ENCODE peak calls at places on chromosome 6, in six cellular contexts. One of them, this sample, is unnamed.

GRCh38 chr6:85945454-85946185 is 302.9 kb upstream of the SYNCRIP start:
- DNase-seq in endothelial cell: no peak
- DNase-seq in foreskin keratinocyte: no peak
- DNase-seq in fibroblast of pulmonary artery: no peak
- DNase-seq in choroid plexus epithelial cell: no peak
- DNase-seq in coronary artery: no peak
- DNase-seq in this sample: no peak

GRCh38 chr6:38508894-38509293 is 130.8 kb downstream of the BTBD9 start:
- DNase-seq in coronary artery: no peak
- DNase-seq in endothelial cell: no peak
- DNase-seq in fibroblast of pulmonary artery: peak
- DNase-seq in choroid plexus epithelial cell: peak
- DNase-seq in foreskin keratinocyte: no peak
- DNase-seq in this sample: peak

GRCh38 chr6:159106627-159107241 is 61.9 kb upstream of the TAGAP start:
- DNase-seq in endothelial cell: peak
- DNase-seq in coronary artery: peak
- DNase-seq in foreskin keratinocyte: peak
- DNase-seq in fibroblast of pulmonary artery: peak
- DNase-seq in choroid plexus epithelial cell: peak
- DNase-seq in this sample: peak

GRCh38 chr6:145155873-145156782 is 579.2 kb downstream of the EPM2A start:
- DNase-seq in fibroblast of pulmonary artery: no peak
- DNase-seq in foreskin keratinocyte: peak
- DNase-seq in endothelial cell: no peak
- DNase-seq in choroid plexus epithelial cell: no peak
- DNase-seq in coronary artery: no peak
- DNase-seq in this sample: peak

GRCh38 chr6:153872946-153873345 is 166.1 kb upstream of the OPRM1 start:
- DNase-seq in choroid plexus epithelial cell: no peak
- DNase-seq in coronary artery: no peak
- DNase-seq in endothelial cell: no peak
- DNase-seq in fibroblast of pulmonary artery: no peak
- DNase-seq in foreskin keratinocyte: no peak
- DNase-seq in this sample: peak

GRCh38 chr6:71524201-71524600 is 235.6 kb downstream of the OGFRL1 start:
- DNase-seq in endothelial cell: no peak
- DNase-seq in foreskin keratinocyte: no peak
- DNase-seq in choroid plexus epithelial cell: no peak
- DNase-seq in coronary artery: no peak
- DNase-seq in fibroblast of pulmonary artery: no peak
- DNase-seq in this sample: no peak

GRCh38 chr6:56222509-56222908 is 24.9 kb downstream of the COL21A1 start:
- DNase-seq in coronary artery: no peak
- DNase-seq in foreskin keratinocyte: no peak
- DNase-seq in choroid plexus epithelial cell: no peak
- DNase-seq in fibroblast of pulmonary artery: peak
- DNase-seq in endothelial cell: no peak
- DNase-seq in this sample: no peak

GRCh38 chr6:34065470-34066283 is 80.2 kb downstream of the GRM4 start:
- DNase-seq in endothelial cell: no peak
- DNase-seq in coronary artery: no peak
- DNase-seq in fibroblast of pulmonary artery: no peak
- DNase-seq in foreskin keratinocyte: no peak
- DNase-seq in choroid plexus epithelial cell: no peak
- DNase-seq in this sample: no peak

GRCh38 chr6:153673214-153673613 is 365.8 kb upstream of the OPRM1 start:
- DNase-seq in fibroblast of pulmonary artery: no peak
- DNase-seq in coronary artery: no peak
- DNase-seq in choroid plexus epithelial cell: no peak
- DNase-seq in foreskin keratinocyte: no peak
- DNase-seq in endothelial cell: no peak
- DNase-seq in this sample: no peak

GRCh38 chr6:70693887-70694286 is 26.2 kb downstream of the SMAP1 start:
- DNase-seq in fibroblast of pulmonary artery: no peak
- DNase-seq in endothelial cell: no peak
- DNase-seq in foreskin keratinocyte: no peak
- DNase-seq in choroid plexus epithelial cell: no peak
- DNase-seq in coronary artery: no peak
- DNase-seq in this sample: no peak

GRCh38 chr6:123575218-123575617 is 61.5 kb downstream of the TRDN start:
- DNase-seq in coronary artery: no peak
- DNase-seq in fibroblast of pulmonary artery: no peak
- DNase-seq in foreskin keratinocyte: no peak
- DNase-seq in endothelial cell: no peak
- DNase-seq in choroid plexus epithelial cell: no peak
- DNase-seq in this sample: no peak

GRCh38 chr6:140988780-140989179 is 1143.9 kb upstream of the GJE1 start:
- DNase-seq in fibroblast of pulmonary artery: peak
- DNase-seq in choroid plexus epithelial cell: peak
- DNase-seq in endothelial cell: no peak
- DNase-seq in coronary artery: no peak
- DNase-seq in foreskin keratinocyte: no peak
- DNase-seq in this sample: no peak

GRCh38 chr6:34585108-34585507 is 29.0 kb upstream of the SPDEF start:
- DNase-seq in endothelial cell: no peak
- DNase-seq in coronary artery: no peak
- DNase-seq in fibroblast of pulmonary artery: no peak
- DNase-seq in choroid plexus epithelial cell: no peak
- DNase-seq in foreskin keratinocyte: no peak
- DNase-seq in this sample: no peak

GRCh38 chr6:24752917-24753486 is 21.7 kb upstream of the GMNN start:
- DNase-seq in choroid plexus epithelial cell: no peak
- DNase-seq in endothelial cell: no peak
- DNase-seq in fibroblast of pulmonary artery: peak
- DNase-seq in coronary artery: no peak
- DNase-seq in foreskin keratinocyte: no peak
- DNase-seq in this sample: no peak

GRCh38 chr6:30915591-30915946 is 1.5 kb downstream of the VARS2 start:
- DNase-seq in coronary artery: no peak
- DNase-seq in foreskin keratinocyte: peak
- DNase-seq in choroid plexus epithelial cell: peak
- DNase-seq in endothelial cell: peak
- DNase-seq in fibroblast of pulmonary artery: peak
- DNase-seq in this sample: peak

GRCh38 chr6:13273931-13274706 is 54.2 kb downstream of the TBC1D7 start:
- DNase-seq in fibroblast of pulmonary artery: no peak
- DNase-seq in endothelial cell: no peak
- DNase-seq in foreskin keratinocyte: no peak
- DNase-seq in coronary artery: no peak
- DNase-seq in choroid plexus epithelial cell: no peak
- DNase-seq in this sample: no peak

GRCh38 chr6:78746457-78746856 is 120.9 kb upstream of the IRAK1BP1 start:
- DNase-seq in coronary artery: no peak
- DNase-seq in endothelial cell: no peak
- DNase-seq in foreskin keratinocyte: no peak
- DNase-seq in choroid plexus epithelial cell: no peak
- DNase-seq in fibroblast of pulmonary artery: peak
- DNase-seq in this sample: no peak

GRCh38 chr6:36479256-36479655 is 36.5 kb downstream of the KCTD20 start:
- DNase-seq in choroid plexus epithelial cell: no peak
- DNase-seq in coronary artery: no peak
- DNase-seq in foreskin keratinocyte: peak
- DNase-seq in fibroblast of pulmonary artery: no peak
- DNase-seq in endothelial cell: no peak
- DNase-seq in this sample: no peak

GRCh38 chr6:104887350-104887749 is 27.6 kb upstream of the HACE1 start:
- DNase-seq in fibroblast of pulmonary artery: peak
- DNase-seq in coronary artery: no peak
- DNase-seq in endothelial cell: no peak
- DNase-seq in foreskin keratinocyte: peak
- DNase-seq in choroid plexus epithelial cell: peak
- DNase-seq in this sample: peak

GRCh38 chr6:11207199-11207968 is 25.1 kb downstream of the NEDD9 start:
- DNase-seq in endothelial cell: no peak
- DNase-seq in coronary artery: no peak
- DNase-seq in choroid plexus epithelial cell: peak
- DNase-seq in foreskin keratinocyte: peak
- DNase-seq in fibroblast of pulmonary artery: peak
- DNase-seq in this sample: peak

GRCh38 chr6:45086685-45087084 is 241.4 kb upstream of the RUNX2 start:
- DNase-seq in choroid plexus epithelial cell: no peak
- DNase-seq in coronary artery: no peak
- DNase-seq in foreskin keratinocyte: no peak
- DNase-seq in fibroblast of pulmonary artery: peak
- DNase-seq in endothelial cell: no peak
- DNase-seq in this sample: no peak
- TF ChIP-seq CTCF in choroid plexus epithelial cell: peak
- TF ChIP-seq CTCF in coronary artery: no peak
- TF ChIP-seq CTCF in foreskin keratinocyte: peak
- TF ChIP-seq CTCF in fibroblast of pulmonary artery: no peak
- TF ChIP-seq CTCF in endothelial cell: peak
- TF ChIP-seq CTCF in this sample: peak

GRCh38 chr6:138724015-138724414 is 49.6 kb upstream of the CCDC28A start:
- DNase-seq in choroid plexus epithelial cell: peak
- DNase-seq in coronary artery: no peak
- DNase-seq in fibroblast of pulmonary artery: peak
- DNase-seq in foreskin keratinocyte: no peak
- DNase-seq in endothelial cell: peak
- DNase-seq in this sample: no peak
- TF ChIP-seq CTCF in choroid plexus epithelial cell: peak
- TF ChIP-seq CTCF in coronary artery: no peak
- TF ChIP-seq CTCF in fibroblast of pulmonary artery: no peak
- TF ChIP-seq CTCF in foreskin keratinocyte: no peak
- TF ChIP-seq CTCF in endothelial cell: no peak
- TF ChIP-seq CTCF in this sample: no peak

DNA sequence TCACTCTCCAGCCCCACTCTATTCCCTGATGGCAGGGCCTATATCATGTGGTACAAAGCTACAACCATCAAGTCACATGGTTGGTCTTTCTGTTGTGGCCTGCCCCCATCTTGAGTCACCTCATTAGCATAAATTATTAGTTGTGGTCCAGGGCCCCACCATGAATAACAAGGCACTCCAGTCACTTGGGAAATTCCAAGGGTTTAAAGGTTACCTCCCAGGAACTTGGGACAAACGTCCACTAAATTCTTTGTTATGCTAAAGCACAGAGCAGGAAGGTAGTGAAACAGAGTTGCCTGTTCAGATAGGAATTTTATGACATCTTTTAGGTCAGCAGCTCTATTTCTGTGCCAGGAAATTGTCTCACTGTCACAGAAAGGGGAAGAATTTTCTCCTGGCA is 193.7 kb downstream of the SLC35F1 start:
- DNase-seq in foreskin keratinocyte: no peak
- DNase-seq in coronary artery: no peak
- DNase-seq in endothelial cell: no peak
- DNase-seq in choroid plexus epithelial cell: no peak
- DNase-seq in fibroblast of pulmonary artery: no peak
- DNase-seq in this sample: no peak
- TF ChIP-seq CTCF in foreskin keratinocyte: no peak
- TF ChIP-seq CTCF in coronary artery: no peak
- TF ChIP-seq CTCF in endothelial cell: no peak
- TF ChIP-seq CTCF in choroid plexus epithelial cell: no peak
- TF ChIP-seq CTCF in fibroblast of pulmonary artery: no peak
- TF ChIP-seq CTCF in this sample: no peak

DNA sequence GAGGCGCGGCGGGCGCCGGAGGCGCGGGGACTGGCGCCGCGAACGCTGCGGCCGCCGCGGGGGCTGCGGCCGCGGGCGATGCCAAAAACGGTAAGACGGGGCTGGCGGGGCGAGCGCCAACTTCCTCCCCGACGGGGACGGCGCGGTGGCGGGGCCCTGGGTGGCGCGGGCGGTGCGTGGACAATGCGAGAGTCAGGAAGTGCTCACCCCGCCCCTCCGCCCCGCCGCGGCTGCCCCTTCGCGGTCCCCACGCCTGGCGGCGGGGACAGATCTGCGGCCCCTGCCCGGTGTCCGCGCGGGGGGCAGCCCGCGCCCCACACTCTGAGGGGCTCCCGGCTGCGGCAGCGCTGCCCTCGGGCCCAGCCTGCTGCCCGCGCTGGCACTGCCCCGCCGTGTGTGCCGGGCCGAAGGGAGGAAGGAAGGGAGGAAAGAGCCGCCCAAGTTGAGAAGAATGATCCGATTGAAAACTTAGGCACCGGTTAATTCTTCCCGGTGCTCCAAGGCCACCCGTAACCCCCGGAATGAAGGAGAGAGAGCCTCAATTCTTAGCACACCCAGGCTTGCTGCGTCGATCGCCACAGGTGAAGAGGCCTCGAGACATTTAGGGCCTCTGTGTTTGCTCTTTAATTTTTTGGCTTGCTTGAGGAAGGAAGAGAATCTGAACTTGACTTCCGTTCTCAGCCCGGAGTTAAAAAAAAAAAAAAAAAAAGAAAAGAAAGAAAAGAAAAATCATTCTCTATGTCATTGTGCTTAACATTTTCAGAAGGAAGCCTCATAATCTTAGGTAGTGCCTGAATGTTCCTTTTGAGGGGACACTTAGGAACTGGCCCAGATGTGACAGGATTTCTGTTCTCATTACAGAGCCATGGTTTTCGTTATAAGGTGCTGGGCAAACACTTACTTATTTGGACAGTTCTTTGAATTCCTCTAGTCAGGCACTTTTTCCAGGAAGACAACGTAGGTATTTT is 982 bp downstream of the HECA start:
- DNase-seq in endothelial cell: peak
- DNase-seq in choroid plexus epithelial cell: peak
- DNase-seq in coronary artery: no peak
- DNase-seq in fibroblast of pulmonary artery: peak
- DNase-seq in foreskin keratinocyte: no peak
- DNase-seq in this sample: no peak
- TF ChIP-seq CTCF in endothelial cell: no peak
- TF ChIP-seq CTCF in choroid plexus epithelial cell: no peak
- TF ChIP-seq CTCF in coronary artery: no peak
- TF ChIP-seq CTCF in fibroblast of pulmonary artery: no peak
- TF ChIP-seq CTCF in foreskin keratinocyte: peak
- TF ChIP-seq CTCF in this sample: no peak

GRCh38 chr6:166998256-166999144 is 697 bp upstream of the CEP43 start:
- DNase-seq in foreskin keratinocyte: no peak
- DNase-seq in endothelial cell: peak
- DNase-seq in coronary artery: no peak
- DNase-seq in choroid plexus epithelial cell: peak
- DNase-seq in fibroblast of pulmonary artery: no peak
- DNase-seq in this sample: no peak

GRCh38 chr6:166996406-166996805 is 2.8 kb upstream of the CEP43 start:
- DNase-seq in choroid plexus epithelial cell: peak
- DNase-seq in fibroblast of pulmonary artery: peak
- DNase-seq in coronary artery: no peak
- DNase-seq in endothelial cell: no peak
- DNase-seq in foreskin keratinocyte: peak
- DNase-seq in this sample: peak

GRCh38 chr6:166999145-166999844 is at the start of gene CEP43:
- DNase-seq in foreskin keratinocyte: peak
- DNase-seq in choroid plexus epithelial cell: peak
- DNase-seq in fibroblast of pulmonary artery: peak
- DNase-seq in coronary artery: peak
- DNase-seq in endothelial cell: peak
- DNase-seq in this sample: peak

GRCh38 chr6:166997348-166997747 is 1.8 kb upstream of the CEP43 start:
- DNase-seq in coronary artery: no peak
- DNase-seq in endothelial cell: no peak
- DNase-seq in foreskin keratinocyte: no peak
- DNase-seq in fibroblast of pulmonary artery: no peak
- DNase-seq in choroid plexus epithelial cell: no peak
- DNase-seq in this sample: no peak

DNA sequence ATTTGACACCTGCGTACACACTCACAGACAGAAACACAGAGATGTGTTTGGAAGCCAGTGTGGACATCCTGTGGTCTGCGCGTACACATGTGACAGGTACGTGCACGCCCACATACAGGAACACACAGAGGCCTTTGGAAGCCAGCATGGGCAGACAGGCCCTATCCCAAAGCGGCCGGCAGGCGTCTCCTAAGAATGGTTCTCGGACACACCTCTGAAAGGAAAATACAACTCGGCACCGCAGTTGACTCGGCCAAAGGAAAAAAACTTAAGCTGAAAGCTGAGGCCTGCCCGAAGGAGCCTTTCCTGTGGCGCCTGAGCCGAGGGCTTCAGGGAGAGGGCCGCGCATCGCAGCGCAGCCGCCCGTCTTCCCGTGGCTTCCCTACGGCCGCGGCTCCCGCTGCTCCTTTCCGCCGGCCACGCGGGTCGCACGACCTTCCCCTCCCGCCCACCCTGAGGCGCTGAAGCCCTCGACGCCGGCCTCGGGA is 1.4 kb upstream of the CEP43 start:
- DNase-seq in choroid plexus epithelial cell: peak
- DNase-seq in fibroblast of pulmonary artery: peak
- DNase-seq in coronary artery: no peak
- DNase-seq in endothelial cell: peak
- DNase-seq in foreskin keratinocyte: peak
- DNase-seq in this sample: peak
- TF ChIP-seq CTCF in choroid plexus epithelial cell: peak
- TF ChIP-seq CTCF in fibroblast of pulmonary artery: peak
- TF ChIP-seq CTCF in coronary artery: no peak
- TF ChIP-seq CTCF in endothelial cell: peak
- TF ChIP-seq CTCF in foreskin keratinocyte: peak
- TF ChIP-seq CTCF in this sample: peak

This sample was measured in MCF 10A.